ENCODE peak calls at places on chromosome 20, in four cellular contexts. F is heart left ventricle, J is GOT3, W is colonic mucosa. E is an unnamed sample.
A peak's percentile ranks its signal among the peaks of the same experiment; 100 is the strongest.

GRCh38 chr20:51306521-51307358 is 235.8 kb downstream of the NFATC2 start:
- DNase-seq in J (peak; percentile 39), F (peak; percentile 61), W (peak; percentile 73), E (no peak)

GRCh38 chr20:31570021-31570463 is 35.0 kb upstream of the ID1 start:
- DNase-seq in J (no peak), F (no peak), W (no peak), E (no peak)

GRCh38 chr20:17808357-17808756 is 108.6 kb downstream of the BANF2 start:
- DNase-seq in J (no peak), W (peak; percentile 52), F (peak; percentile 73), E (peak; percentile 72)

GRCh38 chr20:62350098-62350628 is 16.9 kb downstream of the LAMA5 start:
- DNase-seq in F (no peak), W (peak; percentile 53), J (no peak), E (no peak)

GRCh38 chr20:36644032-36644712 is 1.8 kb downstream of the SLA2 start:
- DNase-seq in F (no peak), J (no peak), W (no peak), E (no peak)

GRCh38 chr20:37251836-37252477 is 9.7 kb downstream of the GHRH start:
- DNase-seq in F (no peak), J (no peak), W (no peak), E (no peak)

GRCh38 chr20:63833776-63834544 is 2.9 kb upstream of the ZBTB46 start:
- DNase-seq in J (no peak), F (no peak), W (no peak), E (no peak)

GRCh38 chr20:38275815-38276550 is 15.4 kb upstream of the KIAA1755 start:
- DNase-seq in W (no peak), F (no peak), J (no peak), E (no peak)

GRCh38 chr20:3842332-3842930 is 4.2 kb upstream of the MAVS start:
- DNase-seq in F (no peak), J (no peak), W (no peak), E (no peak)

GRCh38 chr20:45833883-45834796 is 541 bp downstream of the SNX21 start:
- DNase-seq in J (peak; percentile 71), F (peak; percentile 81), W (peak; percentile 75), E (no peak)

GRCh38 chr20:25054995-25055629 is 2.8 kb downstream of the ACSS1 start:
- DNase-seq in F (peak; percentile 3), W (no peak), J (no peak), E (no peak)

GRCh38 chr20:23230766-23231385 is 119.7 kb upstream of the NXT1 start:
- DNase-seq in F (no peak), J (no peak), W (no peak), E (no peak)

GRCh38 chr20:62210496-62210855 is 9.6 kb downstream of the HRH3 start:
- DNase-seq in W (no peak), F (no peak), J (no peak), E (no peak)

GRCh38 chr20:2873010-2873746 is at the start of gene PTPRA:
- DNase-seq in W (peak; percentile 96), F (peak; percentile 95), J (peak; percentile 79), E (peak; percentile 71)

GRCh38 chr20:23350855-23351838 is 556 bp downstream of the NXT1 start:
- DNase-seq in F (peak; percentile 41), J (peak; percentile 25), W (peak; percentile 70), E (peak; percentile 33)

GRCh38 chr20:50312682-50313187 is 122.1 kb downstream of the CEBPB start:
- DNase-seq in F (peak; percentile 82), J (no peak), W (no peak), E (peak; percentile 95)

GRCh38 chr20:17226410-17227198 is at the start of gene PCSK2:
- DNase-seq in F (no peak), W (no peak), J (peak; percentile 51), E (no peak)

GRCh38 chr20:62165762-62166399 is 16.9 kb upstream of the MTG2 start:
- DNase-seq in J (no peak), W (no peak), F (no peak), E (no peak)